ENCODE peak calls at places on chromosomes 1 and 21, in eight cellular contexts. One of them, this sample, is unnamed.

GRCh38 chr1:170617595-170618215 is 46.2 kb upstream of the PRRX1 start:
- DNase-seq in thoracic aorta: no peak
- DNase-seq in stimulated activated naive CD4-positive, alpha-beta T cell: no peak
- DNase-seq in CD8-positive, alpha-beta T cell: no peak
- DNase-seq in stimulated activated CD8-positive, alpha-beta memory T cell treated with anti-CD3 and anti-CD28 coated beads, Interleukin-7, amount 100 ng/mL, for 4 hours: no peak
- DNase-seq in GF-D8: no peak
- DNase-seq in pancreas: no peak
- DNase-seq in ELF-1: no peak
- DNase-seq in this sample: no peak

GRCh38 chr1:30295674-30296073 is 427.7 kb downstream of the MATN1 start:
- DNase-seq in thoracic aorta: no peak
- DNase-seq in stimulated activated naive CD4-positive, alpha-beta T cell: no peak
- DNase-seq in CD8-positive, alpha-beta T cell: no peak
- DNase-seq in stimulated activated CD8-positive, alpha-beta memory T cell treated with anti-CD3 and anti-CD28 coated beads, Interleukin-7, amount 100 ng/mL, for 4 hours: no peak
- DNase-seq in GF-D8: no peak
- DNase-seq in pancreas: no peak
- DNase-seq in ELF-1: no peak
- DNase-seq in this sample: no peak

GRCh38 chr1:9539829-9540550 is 725 bp downstream of the SLC25A33 start:
- DNase-seq in thoracic aorta: peak
- DNase-seq in stimulated activated naive CD4-positive, alpha-beta T cell: peak
- DNase-seq in CD8-positive, alpha-beta T cell: peak
- DNase-seq in stimulated activated CD8-positive, alpha-beta memory T cell treated with anti-CD3 and anti-CD28 coated beads, Interleukin-7, amount 100 ng/mL, for 4 hours: no peak
- DNase-seq in GF-D8: peak
- DNase-seq in pancreas: peak
- DNase-seq in ELF-1: peak
- DNase-seq in this sample: peak

GRCh38 chr1:61606448-61607312 is 118.3 kb downstream of the TM2D1 start:
- DNase-seq in thoracic aorta: peak
- DNase-seq in stimulated activated naive CD4-positive, alpha-beta T cell: no peak
- DNase-seq in CD8-positive, alpha-beta T cell: no peak
- DNase-seq in stimulated activated CD8-positive, alpha-beta memory T cell treated with anti-CD3 and anti-CD28 coated beads, Interleukin-7, amount 100 ng/mL, for 4 hours: no peak
- DNase-seq in GF-D8: no peak
- DNase-seq in pancreas: no peak
- DNase-seq in ELF-1: no peak
- DNase-seq in this sample: no peak

GRCh38 chr1:230379928-230380327 is 46.2 kb downstream of the PGBD5 start:
- DNase-seq in thoracic aorta: no peak
- DNase-seq in stimulated activated naive CD4-positive, alpha-beta T cell: no peak
- DNase-seq in CD8-positive, alpha-beta T cell: no peak
- DNase-seq in stimulated activated CD8-positive, alpha-beta memory T cell treated with anti-CD3 and anti-CD28 coated beads, Interleukin-7, amount 100 ng/mL, for 4 hours: no peak
- DNase-seq in GF-D8: no peak
- DNase-seq in pancreas: no peak
- DNase-seq in ELF-1: no peak
- DNase-seq in this sample: no peak

GRCh38 chr1:211703812-211704566 is 28.6 kb upstream of the NEK2 start:
- DNase-seq in thoracic aorta: no peak
- DNase-seq in stimulated activated naive CD4-positive, alpha-beta T cell: no peak
- DNase-seq in CD8-positive, alpha-beta T cell: no peak
- DNase-seq in stimulated activated CD8-positive, alpha-beta memory T cell treated with anti-CD3 and anti-CD28 coated beads, Interleukin-7, amount 100 ng/mL, for 4 hours: no peak
- DNase-seq in GF-D8: no peak
- DNase-seq in pancreas: peak
- DNase-seq in ELF-1: no peak
- DNase-seq in this sample: no peak

GRCh38 chr21:31397515-31397926 is 53.5 kb upstream of the TIAM1 start:
- DNase-seq in thoracic aorta: no peak
- DNase-seq in stimulated activated naive CD4-positive, alpha-beta T cell: no peak
- DNase-seq in CD8-positive, alpha-beta T cell: no peak
- DNase-seq in stimulated activated CD8-positive, alpha-beta memory T cell treated with anti-CD3 and anti-CD28 coated beads, Interleukin-7, amount 100 ng/mL, for 4 hours: no peak
- DNase-seq in GF-D8: no peak
- DNase-seq in pancreas: no peak
- DNase-seq in ELF-1: no peak
- DNase-seq in this sample: no peak

GRCh38 chr1:197302775-197303174 is 34.7 kb downstream of the CRB1 start:
- DNase-seq in thoracic aorta: no peak
- DNase-seq in stimulated activated naive CD4-positive, alpha-beta T cell: no peak
- DNase-seq in CD8-positive, alpha-beta T cell: no peak
- DNase-seq in stimulated activated CD8-positive, alpha-beta memory T cell treated with anti-CD3 and anti-CD28 coated beads, Interleukin-7, amount 100 ng/mL, for 4 hours: no peak
- DNase-seq in GF-D8: no peak
- DNase-seq in pancreas: no peak
- DNase-seq in ELF-1: no peak
- DNase-seq in this sample: no peak

GRCh38 chr1:51548986-51549619 is 30.0 kb upstream of the EPS15 start:
- DNase-seq in thoracic aorta: no peak
- DNase-seq in stimulated activated naive CD4-positive, alpha-beta T cell: no peak
- DNase-seq in CD8-positive, alpha-beta T cell: no peak
- DNase-seq in stimulated activated CD8-positive, alpha-beta memory T cell treated with anti-CD3 and anti-CD28 coated beads, Interleukin-7, amount 100 ng/mL, for 4 hours: no peak
- DNase-seq in GF-D8: no peak
- DNase-seq in pancreas: no peak
- DNase-seq in ELF-1: no peak
- DNase-seq in this sample: no peak

GRCh38 chr1:57122031-57122430 is 156.2 kb upstream of the C8B start:
- DNase-seq in thoracic aorta: no peak
- DNase-seq in stimulated activated naive CD4-positive, alpha-beta T cell: no peak
- DNase-seq in CD8-positive, alpha-beta T cell: no peak
- DNase-seq in stimulated activated CD8-positive, alpha-beta memory T cell treated with anti-CD3 and anti-CD28 coated beads, Interleukin-7, amount 100 ng/mL, for 4 hours: no peak
- DNase-seq in GF-D8: no peak
- DNase-seq in pancreas: no peak
- DNase-seq in ELF-1: no peak
- DNase-seq in this sample: no peak

GRCh38 chr1:58818075-58818474 is 34.2 kb upstream of the JUN start:
- DNase-seq in thoracic aorta: no peak
- DNase-seq in stimulated activated naive CD4-positive, alpha-beta T cell: no peak
- DNase-seq in CD8-positive, alpha-beta T cell: no peak
- DNase-seq in stimulated activated CD8-positive, alpha-beta memory T cell treated with anti-CD3 and anti-CD28 coated beads, Interleukin-7, amount 100 ng/mL, for 4 hours: no peak
- DNase-seq in GF-D8: no peak
- DNase-seq in pancreas: no peak
- DNase-seq in ELF-1: no peak
- DNase-seq in this sample: no peak

GRCh38 chr1:214683596-214683995 is 80.6 kb downstream of the CENPF start:
- DNase-seq in thoracic aorta: no peak
- DNase-seq in stimulated activated naive CD4-positive, alpha-beta T cell: no peak
- DNase-seq in CD8-positive, alpha-beta T cell: no peak
- DNase-seq in stimulated activated CD8-positive, alpha-beta memory T cell treated with anti-CD3 and anti-CD28 coated beads, Interleukin-7, amount 100 ng/mL, for 4 hours: no peak
- DNase-seq in GF-D8: no peak
- DNase-seq in pancreas: no peak
- DNase-seq in ELF-1: peak
- DNase-seq in this sample: no peak

GRCh38 chr1:156895408-156895874 is 1.9 kb downstream of the PEAR1 start:
- DNase-seq in thoracic aorta: no peak
- DNase-seq in stimulated activated naive CD4-positive, alpha-beta T cell: no peak
- DNase-seq in CD8-positive, alpha-beta T cell: no peak
- DNase-seq in stimulated activated CD8-positive, alpha-beta memory T cell treated with anti-CD3 and anti-CD28 coated beads, Interleukin-7, amount 100 ng/mL, for 4 hours: no peak
- DNase-seq in GF-D8: no peak
- DNase-seq in pancreas: no peak
- DNase-seq in ELF-1: peak
- DNase-seq in this sample: no peak

GRCh38 chr1:158930504-158930903 is 848 bp upstream of the PYHIN1 start:
- DNase-seq in thoracic aorta: no peak
- DNase-seq in stimulated activated naive CD4-positive, alpha-beta T cell: peak
- DNase-seq in CD8-positive, alpha-beta T cell: peak
- DNase-seq in stimulated activated CD8-positive, alpha-beta memory T cell treated with anti-CD3 and anti-CD28 coated beads, Interleukin-7, amount 100 ng/mL, for 4 hours: peak
- DNase-seq in GF-D8: no peak
- DNase-seq in pancreas: no peak
- DNase-seq in ELF-1: no peak
- DNase-seq in this sample: peak

GRCh38 chr1:110068646-110069301 is 1.7 kb downstream of the ALX3 start:
- DNase-seq in thoracic aorta: no peak
- DNase-seq in stimulated activated naive CD4-positive, alpha-beta T cell: no peak
- DNase-seq in CD8-positive, alpha-beta T cell: no peak
- DNase-seq in stimulated activated CD8-positive, alpha-beta memory T cell treated with anti-CD3 and anti-CD28 coated beads, Interleukin-7, amount 100 ng/mL, for 4 hours: no peak
- DNase-seq in GF-D8: no peak
- DNase-seq in pancreas: no peak
- DNase-seq in ELF-1: no peak
- DNase-seq in this sample: no peak

GRCh38 chr21:46662765-46663500 is 27.5 kb downstream of the PRMT2 start:
- DNase-seq in thoracic aorta: no peak
- DNase-seq in stimulated activated naive CD4-positive, alpha-beta T cell: no peak
- DNase-seq in CD8-positive, alpha-beta T cell: no peak
- DNase-seq in stimulated activated CD8-positive, alpha-beta memory T cell treated with anti-CD3 and anti-CD28 coated beads, Interleukin-7, amount 100 ng/mL, for 4 hours: no peak
- DNase-seq in GF-D8: no peak
- DNase-seq in pancreas: no peak
- DNase-seq in ELF-1: no peak
- DNase-seq in this sample: no peak

GRCh38 chr1:1956101-1956500 is 37.0 kb upstream of the TMEM52 start:
- DNase-seq in thoracic aorta: no peak
- DNase-seq in stimulated activated naive CD4-positive, alpha-beta T cell: no peak
- DNase-seq in CD8-positive, alpha-beta T cell: no peak
- DNase-seq in stimulated activated CD8-positive, alpha-beta memory T cell treated with anti-CD3 and anti-CD28 coated beads, Interleukin-7, amount 100 ng/mL, for 4 hours: no peak
- DNase-seq in GF-D8: no peak
- DNase-seq in pancreas: no peak
- DNase-seq in ELF-1: no peak
- DNase-seq in this sample: no peak

GRCh38 chr1:48471103-48471502 is 901 bp downstream of the SPATA6 start:
- DNase-seq in thoracic aorta: no peak
- DNase-seq in stimulated activated naive CD4-positive, alpha-beta T cell: no peak
- DNase-seq in CD8-positive, alpha-beta T cell: no peak
- DNase-seq in stimulated activated CD8-positive, alpha-beta memory T cell treated with anti-CD3 and anti-CD28 coated beads, Interleukin-7, amount 100 ng/mL, for 4 hours: no peak
- DNase-seq in GF-D8: no peak
- DNase-seq in pancreas: no peak
- DNase-seq in ELF-1: no peak
- DNase-seq in this sample: no peak

GRCh38 chr1:157279157-157280140 is 141.3 kb upstream of the ETV3 start:
- DNase-seq in thoracic aorta: no peak
- DNase-seq in stimulated activated naive CD4-positive, alpha-beta T cell: no peak
- DNase-seq in CD8-positive, alpha-beta T cell: no peak
- DNase-seq in stimulated activated CD8-positive, alpha-beta memory T cell treated with anti-CD3 and anti-CD28 coated beads, Interleukin-7, amount 100 ng/mL, for 4 hours: no peak
- DNase-seq in GF-D8: no peak
- DNase-seq in pancreas: no peak
- DNase-seq in ELF-1: no peak
- DNase-seq in this sample: no peak

GRCh38 chr21:38714998-38715397 is 90.7 kb upstream of the ETS2 start:
- DNase-seq in thoracic aorta: no peak
- DNase-seq in stimulated activated naive CD4-positive, alpha-beta T cell: no peak
- DNase-seq in CD8-positive, alpha-beta T cell: no peak
- DNase-seq in stimulated activated CD8-positive, alpha-beta memory T cell treated with anti-CD3 and anti-CD28 coated beads, Interleukin-7, amount 100 ng/mL, for 4 hours: no peak
- DNase-seq in GF-D8: no peak
- DNase-seq in pancreas: no peak
- DNase-seq in ELF-1: no peak
- DNase-seq in this sample: no peak

GRCh38 chr1:20787775-20788488 is 825 bp upstream of the HP1BP3 start:
- DNase-seq in thoracic aorta: no peak
- DNase-seq in stimulated activated naive CD4-positive, alpha-beta T cell: no peak
- DNase-seq in CD8-positive, alpha-beta T cell: no peak
- DNase-seq in stimulated activated CD8-positive, alpha-beta memory T cell treated with anti-CD3 and anti-CD28 coated beads, Interleukin-7, amount 100 ng/mL, for 4 hours: no peak
- DNase-seq in GF-D8: no peak
- DNase-seq in pancreas: no peak
- DNase-seq in ELF-1: peak
- DNase-seq in this sample: no peak

GRCh38 chr21:36044056-36044455 is 16.3 kb downstream of the SETD4 start:
- DNase-seq in thoracic aorta: no peak
- DNase-seq in stimulated activated naive CD4-positive, alpha-beta T cell: no peak
- DNase-seq in CD8-positive, alpha-beta T cell: no peak
- DNase-seq in stimulated activated CD8-positive, alpha-beta memory T cell treated with anti-CD3 and anti-CD28 coated beads, Interleukin-7, amount 100 ng/mL, for 4 hours: no peak
- DNase-seq in GF-D8: no peak
- DNase-seq in pancreas: no peak
- DNase-seq in ELF-1: no peak
- DNase-seq in this sample: no peak

GRCh38 chr1:167554028-167554779 is 642 bp upstream of the CREG1 start:
- DNase-seq in thoracic aorta: no peak
- DNase-seq in stimulated activated naive CD4-positive, alpha-beta T cell: no peak
- DNase-seq in CD8-positive, alpha-beta T cell: no peak
- DNase-seq in stimulated activated CD8-positive, alpha-beta memory T cell treated with anti-CD3 and anti-CD28 coated beads, Interleukin-7, amount 100 ng/mL, for 4 hours: no peak
- DNase-seq in GF-D8: no peak
- DNase-seq in pancreas: no peak
- DNase-seq in ELF-1: no peak
- DNase-seq in this sample: no peak

GRCh38 chr1:44688760-44689446 is 14.4 kb downstream of the ARMH1 start:
- DNase-seq in thoracic aorta: no peak
- DNase-seq in stimulated activated naive CD4-positive, alpha-beta T cell: no peak
- DNase-seq in CD8-positive, alpha-beta T cell: no peak
- DNase-seq in stimulated activated CD8-positive, alpha-beta memory T cell treated with anti-CD3 and anti-CD28 coated beads, Interleukin-7, amount 100 ng/mL, for 4 hours: no peak
- DNase-seq in GF-D8: no peak
- DNase-seq in pancreas: no peak
- DNase-seq in ELF-1: no peak
- DNase-seq in this sample: no peak

GRCh38 chr1:66258404-66259105 is 275.4 kb upstream of the SGIP1 start:
- DNase-seq in thoracic aorta: no peak
- DNase-seq in stimulated activated naive CD4-positive, alpha-beta T cell: no peak
- DNase-seq in CD8-positive, alpha-beta T cell: no peak
- DNase-seq in stimulated activated CD8-positive, alpha-beta memory T cell treated with anti-CD3 and anti-CD28 coated beads, Interleukin-7, amount 100 ng/mL, for 4 hours: no peak
- DNase-seq in GF-D8: no peak
- DNase-seq in pancreas: no peak
- DNase-seq in ELF-1: no peak
- DNase-seq in this sample: no peak

GRCh38 chr1:201597551-201598230 is 58.8 kb downstream of the NAV1 start:
- DNase-seq in thoracic aorta: no peak
- DNase-seq in stimulated activated naive CD4-positive, alpha-beta T cell: no peak
- DNase-seq in CD8-positive, alpha-beta T cell: no peak
- DNase-seq in stimulated activated CD8-positive, alpha-beta memory T cell treated with anti-CD3 and anti-CD28 coated beads, Interleukin-7, amount 100 ng/mL, for 4 hours: no peak
- DNase-seq in GF-D8: peak
- DNase-seq in pancreas: peak
- DNase-seq in ELF-1: no peak
- DNase-seq in this sample: no peak

GRCh38 chr1:42658880-42659337 is 686 bp downstream of the PPIH start:
- DNase-seq in thoracic aorta: no peak
- DNase-seq in stimulated activated naive CD4-positive, alpha-beta T cell: no peak
- DNase-seq in CD8-positive, alpha-beta T cell: no peak
- DNase-seq in stimulated activated CD8-positive, alpha-beta memory T cell treated with anti-CD3 and anti-CD28 coated beads, Interleukin-7, amount 100 ng/mL, for 4 hours: no peak
- DNase-seq in GF-D8: no peak
- DNase-seq in pancreas: no peak
- DNase-seq in ELF-1: no peak
- DNase-seq in this sample: no peak

GRCh38 chr1:60850084-60850483 is 232.3 kb upstream of the NFIA start:
- DNase-seq in thoracic aorta: no peak
- DNase-seq in stimulated activated naive CD4-positive, alpha-beta T cell: no peak
- DNase-seq in CD8-positive, alpha-beta T cell: no peak
- DNase-seq in stimulated activated CD8-positive, alpha-beta memory T cell treated with anti-CD3 and anti-CD28 coated beads, Interleukin-7, amount 100 ng/mL, for 4 hours: no peak
- DNase-seq in GF-D8: no peak
- DNase-seq in pancreas: no peak
- DNase-seq in ELF-1: no peak
- DNase-seq in this sample: no peak

GRCh38 chr1:221263831-221264767 is 384.9 kb downstream of the HLX start:
- DNase-seq in thoracic aorta: peak
- DNase-seq in stimulated activated naive CD4-positive, alpha-beta T cell: no peak
- DNase-seq in CD8-positive, alpha-beta T cell: no peak
- DNase-seq in stimulated activated CD8-positive, alpha-beta memory T cell treated with anti-CD3 and anti-CD28 coated beads, Interleukin-7, amount 100 ng/mL, for 4 hours: peak
- DNase-seq in GF-D8: no peak
- DNase-seq in pancreas: peak
- DNase-seq in ELF-1: peak
- DNase-seq in this sample: no peak